ENCODE peak calls at places on chromosomes 7 and 10, in eight cellular contexts. D is SK-N-SH, B is H9, W is fibroblast of lung, Z is HCT116, R is IMR-90, A is hepatocyte, T is keratinocyte. Y is an unnamed sample.

GRCh38 chr10:1188556-1189135 is 132.5 kb downstream of the WDR37 start:
- DNase-seq in D (no peak), Z (no peak), B (no peak), R (no peak), A (no peak), W (no peak), T (no peak), Y (no peak)

GRCh38 chr7:131629203-131629871 is 72.9 kb upstream of the PODXL start:
- DNase-seq in D (no peak), W (peak), Z (no peak), B (no peak), R (peak), A (no peak), T (no peak), Y (peak)

GRCh38 chr7:94127026-94127425 is 122.9 kb upstream of the BET1 start:
- DNase-seq in W (no peak), T (no peak), R (peak), A (no peak), D (no peak), B (no peak), Z (no peak), Y (no peak)

GRCh38 chr10:125294109-125294508 is 133.7 kb upstream of the CTBP2 start:
- DNase-seq in W (no peak), Z (no peak), A (no peak), D (no peak), T (no peak), R (no peak), B (no peak), Y (no peak)

GRCh38 chr10:126945351-126946035 is 40.3 kb downstream of the DOCK1 start:
- DNase-seq in A (no peak), T (no peak), D (no peak), Z (no peak), W (peak), R (no peak), B (no peak), Y (no peak)

GRCh38 chr7:13778967-13779366 is 210.5 kb downstream of the ETV1 start:
- DNase-seq in W (peak), A (no peak), Z (peak), D (no peak), T (peak), B (no peak), R (peak), Y (no peak)

GRCh38 chr7:116025098-116025809 is 5.3 kb downstream of the TFEC start:
- DNase-seq in T (no peak), B (no peak), R (peak), W (peak), A (peak), Z (no peak), D (no peak), Y (peak)

GRCh38 chr10:112262556-112262955 is 20.6 kb upstream of the TECTB start:
- DNase-seq in D (no peak), Z (no peak), A (no peak), T (no peak), B (no peak), R (peak), W (peak), Y (no peak)

GRCh38 chr7:114269714-114270113 is 144.9 kb upstream of the FOXP2 start:
- DNase-seq in Z (no peak), W (no peak), B (no peak), A (no peak), R (no peak), T (no peak), D (no peak), Y (no peak)

GRCh38 chr10:22003111-22003963 is at the start of gene DNAJC1:
- DNase-seq in W (peak), R (peak), T (peak), A (peak), B (peak), Z (peak), D (peak), Y (peak)

GRCh38 chr7:25456467-25457171 is 228.3 kb upstream of the NPVF start:
- DNase-seq in D (peak), T (no peak), Z (no peak), B (no peak), R (no peak), A (no peak), W (no peak), Y (no peak)

GRCh38 chr7:129494041-129494440 is 8.3 kb upstream of the SMKR1 start:
- DNase-seq in A (peak), Z (no peak), T (peak), R (peak), B (no peak), D (no peak), W (peak), Y (no peak)

GRCh38 chr7:40698214-40698920 is 563.6 kb downstream of the SUGCT start:
- DNase-seq in D (no peak), W (peak), B (no peak), T (no peak), Z (no peak), R (peak), A (no peak), Y (no peak)

GRCh38 chr7:48938539-48938938 is 14.2 kb downstream of the CDC14C start:
- DNase-seq in T (no peak), D (no peak), W (peak), B (no peak), Z (no peak), A (no peak), R (no peak), Y (no peak)

GRCh38 chr10:7512487-7512886 is 101.7 kb upstream of the SFMBT2 start:
- DNase-seq in Z (no peak), R (no peak), W (no peak), B (peak), T (no peak), D (no peak), A (no peak), Y (no peak)

GRCh38 chr10:72297281-72297967 is 23.7 kb downstream of the DDIT4 start:
- DNase-seq in B (no peak), A (peak), T (no peak), D (no peak), W (peak), Z (no peak), R (peak), Y (peak)

GRCh38 chr7:6542368-6542767 is 8.9 kb downstream of the GRID2IP start:
- DNase-seq in R (no peak), T (no peak), W (no peak), Z (no peak), A (no peak), D (no peak), B (no peak), Y (no peak)

GRCh38 chr7:148436571-148436970 is 154.0 kb upstream of the C7orf33 start:
- DNase-seq in W (no peak), A (no peak), D (no peak), B (no peak), R (no peak), Z (no peak), T (no peak), Y (no peak)

GRCh38 chr7:103637080-103637479 is 191.1 kb upstream of the SLC26A5 start:
- DNase-seq in Z (no peak), A (no peak), R (peak), B (no peak), D (no peak), W (peak), T (peak), Y (peak)

GRCh38 chr10:43036581-43037428 is 40.1 kb upstream of the RET start:
- DNase-seq in R (no peak), A (no peak), B (no peak), D (no peak), W (no peak), T (no peak), Z (no peak), Y (no peak)

GRCh38 chr7:12257582-12257981 is 46.5 kb downstream of the TMEM106B start:
- DNase-seq in Z (no peak), R (peak), W (peak), B (no peak), T (no peak), D (no peak), A (no peak), Y (peak)

GRCh38 chr7:22944506-22944905 is 69.4 kb downstream of the HYCC1 start:
- DNase-seq in B (no peak), A (no peak), R (peak), T (no peak), Z (no peak), D (no peak), W (no peak), Y (no peak)

GRCh38 chr10:2985729-2986232 is 81.6 kb upstream of the PFKP start:
- DNase-seq in Z (peak), T (peak), A (peak), B (peak), D (no peak), W (peak), R (peak), Y (peak)

GRCh38 chr7:44063894-44064651 is 1.3 kb downstream of the PGAM2 start:
- DNase-seq in B (peak), R (no peak), W (no peak), T (no peak), D (peak), Z (no peak), A (no peak), Y (no peak)

GRCh38 chr7:44219371-44220045 is 18.7 kb downstream of the YKT6 start:
- DNase-seq in A (no peak), T (no peak), Z (no peak), B (no peak), D (peak), W (no peak), R (no peak), Y (no peak)

GRCh38 chr10:102764340-102765257 is 20.9 kb downstream of the WBP1L start:
- DNase-seq in D (no peak), R (peak), A (peak), B (no peak), Z (no peak), T (no peak), W (no peak), Y (no peak)

GRCh38 chr10:44696496-44696895 is 214.6 kb upstream of the TMEM72 start:
- DNase-seq in W (peak), D (no peak), A (peak), R (peak), B (no peak), Z (no peak), T (no peak), Y (no peak)

GRCh38 chr7:3588341-3588740 is 287.3 kb downstream of the SDK1 start:
- DNase-seq in Z (no peak), R (no peak), D (no peak), T (no peak), W (no peak), A (no peak), B (no peak), Y (no peak)

GRCh38 chr10:127527891-127528290 is 21.2 kb upstream of the NPS start:
- DNase-seq in D (no peak), T (no peak), A (no peak), Z (no peak), R (no peak), W (no peak), B (no peak), Y (no peak)

GRCh38 chr7:21429786-21430574 is 2.1 kb downstream of the SP4 start:
- DNase-seq in A (no peak), D (no peak), R (no peak), W (no peak), Z (no peak), T (no peak), B (no peak), Y (no peak)

GRCh38 chr10:113175756-113176651 is 226.0 kb downstream of the TCF7L2 start:
- DNase-seq in D (no peak), W (no peak), Z (no peak), A (no peak), T (no peak), B (no peak), R (no peak), Y (no peak)

GRCh38 chr10:3783313-3783689 is 1.7 kb downstream of the KLF6 start:
- DNase-seq in B (peak), W (peak), A (peak), T (no peak), Z (no peak), R (peak), D (peak), Y (no peak)

GRCh38 chr7:149764481-149765398 is 8.6 kb downstream of the ZNF467 start:
- DNase-seq in Z (no peak), D (peak), B (peak), T (no peak), A (peak), W (no peak), R (no peak), Y (no peak)
- TF ChIP-seq CTCF in Z (no peak), D (peak), B (peak), T (no peak), A (peak), W (no peak), R (no peak), Y (no peak)

DNA sequence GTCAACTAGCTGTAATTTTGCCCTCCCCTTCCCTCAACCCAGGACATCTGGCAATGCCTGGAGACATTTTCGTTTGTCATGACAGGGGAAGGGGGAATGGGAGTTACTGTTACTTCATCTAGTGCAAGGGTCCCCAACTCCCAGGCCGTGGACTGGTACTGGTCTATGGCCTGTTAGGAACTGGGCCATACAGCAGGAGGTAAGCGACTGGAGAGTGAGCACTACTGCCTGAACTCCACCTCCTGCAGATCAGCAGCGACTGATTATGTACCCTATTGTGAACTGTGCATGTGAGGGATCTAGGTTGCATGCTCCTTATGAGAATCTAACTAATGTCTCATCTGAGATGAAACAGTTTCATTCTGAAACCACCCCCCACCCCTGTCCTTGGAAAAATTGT is 22.6 kb upstream of the SMIM30 start:
- DNase-seq in D (no peak), W (no peak), B (no peak), Z (no peak), A (no peak), T (no peak), R (no peak), Y (no peak)
- H2AFZ ChIP-seq in D (no peak), W (no peak), B (no peak), Z (no peak), A (no peak), T (no peak), R (no peak), Y (no peak)

GRCh38 chr7:84013616-84014240 is 180.9 kb downstream of the SEMA3A start:
- DNase-seq in R (no peak), D (no peak), A (no peak), W (no peak), B (peak), Z (no peak), T (no peak), Y (no peak)
- TF ChIP-seq CTCF in R (no peak), D (no peak), A (no peak), W (no peak), B (no peak), Z (no peak), T (no peak), Y (no peak)

DNA sequence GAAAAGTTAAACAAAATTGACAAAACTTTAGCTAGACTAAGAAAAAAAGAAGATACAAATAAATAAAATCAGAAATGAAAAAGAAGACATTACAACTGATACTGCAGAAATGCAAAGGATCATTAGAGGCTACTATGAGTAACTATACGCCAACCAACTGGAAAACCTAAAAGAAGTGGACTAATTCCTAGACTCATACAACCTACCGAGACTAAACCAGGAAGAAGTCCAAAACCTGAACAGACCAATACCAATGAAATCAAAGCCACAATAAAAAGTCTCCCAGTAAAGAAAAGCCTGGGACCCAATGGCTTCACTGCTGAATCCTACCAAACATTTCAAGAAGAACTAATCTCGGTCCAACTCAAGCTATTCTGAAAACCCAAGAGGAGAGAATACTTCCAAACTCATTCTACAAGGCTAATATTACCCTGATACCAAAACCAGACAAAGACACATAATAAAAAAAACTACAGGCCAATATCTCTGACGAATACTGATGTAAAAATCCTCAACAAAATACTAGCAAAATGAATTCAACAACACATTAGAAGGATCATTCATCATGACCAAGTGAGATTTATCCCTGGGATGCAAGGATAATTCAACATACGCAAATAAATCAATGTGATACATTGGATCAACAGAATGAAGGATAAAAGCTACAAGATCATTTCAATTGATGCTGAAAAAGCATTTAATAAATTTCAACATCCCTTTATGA is 20.3 kb downstream of the ELAPOR2 start:
- DNase-seq in A (no peak), Z (no peak), D (no peak), W (no peak), T (no peak), B (no peak), R (no peak), Y (peak)
- H2AFZ ChIP-seq in A (peak), Z (peak), D (peak), W (no peak), T (no peak), B (no peak), R (no peak), Y (no peak)

GRCh38 chr10:79068203-79068561 is 584 bp upstream of the ZMIZ1 start:
- DNase-seq in D (no peak), R (no peak), Z (no peak), W (no peak), B (no peak), T (no peak), A (peak), Y (peak)
- TF ChIP-seq CTCF in D (peak), R (no peak), Z (no peak), W (no peak), B (no peak), T (no peak), A (peak), Y (no peak)

DNA sequence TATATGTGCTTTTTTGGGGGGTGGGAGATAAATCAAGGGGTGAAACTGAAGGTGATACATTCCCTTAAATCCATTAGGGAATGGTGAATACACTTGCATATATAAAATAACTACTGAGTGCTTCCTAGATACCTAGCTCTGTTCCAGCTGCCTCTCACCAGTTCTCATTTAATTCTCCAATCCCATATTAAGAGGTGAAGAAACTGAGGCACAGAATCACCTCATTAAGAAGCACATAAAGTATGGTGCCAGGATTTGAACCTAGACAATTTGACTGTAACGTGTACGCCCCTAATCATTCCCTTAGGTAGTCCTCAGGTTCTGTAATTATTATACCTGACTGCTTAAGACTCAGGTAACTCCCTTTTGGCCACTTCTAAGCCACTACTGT is 1.5 kb upstream of the SFR1 start:
- DNase-seq in R (no peak), Z (no peak), T (no peak), W (no peak), D (no peak), A (no peak), B (no peak), Y (no peak)
- H2AFZ ChIP-seq in R (no peak), Z (no peak), T (no peak), W (peak), D (peak), A (peak), B (peak), Y (peak)

GRCh38 chr7:29248713-29249382 is 54.3 kb downstream of the CHN2 start:
- DNase-seq in Z (no peak), W (no peak), A (peak), B (no peak), T (no peak), R (no peak), D (no peak), Y (no peak)

GRCh38 chr7:29239638-29240037 is 45.1 kb downstream of the CHN2 start:
- DNase-seq in R (no peak), A (no peak), W (no peak), B (peak), D (no peak), Z (no peak), T (no peak), Y (no peak)

GRCh38 chr7:29247962-29248236 is 53.3 kb downstream of the CHN2 start:
- DNase-seq in T (no peak), B (no peak), D (no peak), W (no peak), Z (no peak), R (no peak), A (no peak), Y (no peak)

GRCh38 chr7:29247232-29247961 is 52.8 kb downstream of the CHN2 start:
- DNase-seq in Z (no peak), D (no peak), A (no peak), W (no peak), B (no peak), R (no peak), T (no peak), Y (no peak)

DNA sequence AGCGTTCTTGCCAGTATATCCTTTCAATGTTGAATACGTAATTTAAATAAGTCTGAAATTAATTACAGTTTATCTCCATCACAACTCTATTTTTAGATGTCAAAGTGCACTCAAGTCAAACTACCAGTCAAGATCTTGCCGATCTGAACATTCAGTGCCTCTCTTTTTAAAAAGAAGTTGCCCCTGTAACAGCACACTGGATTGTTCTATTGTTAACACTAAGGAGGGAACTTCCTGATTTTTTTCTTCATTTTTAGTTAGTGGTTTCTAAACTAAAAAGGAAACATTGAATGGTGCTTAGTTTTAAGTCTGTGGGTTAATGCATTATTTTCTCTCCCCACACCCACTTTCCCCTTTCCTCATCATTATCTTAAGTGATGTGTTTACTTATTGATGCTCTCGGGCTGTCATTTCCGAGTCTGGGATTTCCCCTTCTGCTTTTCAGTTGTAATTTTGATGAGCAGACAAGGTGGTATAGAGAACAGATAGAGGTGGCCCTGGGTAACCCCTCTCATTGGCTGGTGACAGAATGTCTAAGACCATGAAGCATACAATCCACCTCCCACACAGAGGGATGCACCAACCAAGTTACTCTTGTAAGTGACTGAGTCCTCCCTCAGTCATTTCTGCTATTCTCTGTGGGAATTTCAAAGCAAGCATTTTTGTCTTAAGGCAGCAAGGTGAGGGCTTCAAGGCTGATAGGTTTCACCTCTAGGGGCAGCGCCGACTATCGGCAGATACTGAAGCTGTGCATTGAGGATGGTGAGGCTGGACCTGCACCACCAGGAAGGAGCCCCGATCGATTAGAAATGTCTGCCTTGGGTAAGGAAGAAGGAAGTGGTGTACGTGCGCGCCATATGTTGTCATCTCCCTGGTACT is 49.4 kb downstream of the CHN2 start:
- DNase-seq in T (no peak), B (peak), D (no peak), A (no peak), R (no peak), Z (peak), W (no peak), Y (no peak)
- TF ChIP-seq CTCF in T (peak), B (peak), D (peak), A (no peak), R (no peak), Z (peak), W (no peak), Y (peak)

Y was measured in endothelial cell of umbilical vein.